ENCODE peak calls at places on chromosome 19, in ten cellular contexts. G, F, I, R, V, O, C, S, X and M are unnamed samples.

GRCh38 chr19:10419646-10420443 is 493 bp upstream of the PDE4A start:
- DNase-seq in C (no peak), R (peak), G (peak), F (no peak), S (no peak), V (no peak), I (peak), O (no peak), X (peak), M (peak)

GRCh38 chr19:4606921-4607678 is 32.2 kb upstream of the TNFAIP8L1 start:
- DNase-seq in V (no peak), I (peak), O (no peak), G (no peak), F (peak), C (no peak), S (no peak), X (no peak), R (peak), M (peak)

GRCh38 chr19:12880551-12881171 is 588 bp downstream of the DNASE2 start:
- DNase-seq in I (no peak), G (no peak), O (no peak), X (no peak), S (no peak), C (peak), V (no peak), F (no peak), R (no peak), M (peak)

GRCh38 chr19:3866798-3867638 is 1.8 kb downstream of the ZFR2 start:
- DNase-seq in X (no peak), C (no peak), O (no peak), S (no peak), F (no peak), G (no peak), R (no peak), V (no peak), I (peak), M (no peak)

GRCh38 chr19:6551607-6552450 is 21.0 kb downstream of the TNFSF9 start:
- DNase-seq in G (peak), S (no peak), C (no peak), V (peak), I (peak), O (no peak), X (no peak), F (no peak), R (peak), M (no peak)

GRCh38 chr19:49335071-49335783 is at the start of gene CD37:
- DNase-seq in X (no peak), F (no peak), C (peak), S (peak), R (peak), O (no peak), V (peak), G (no peak), I (no peak), M (no peak)

GRCh38 chr19:40465025-40465780 is at the start of gene BLVRB:
- DNase-seq in S (no peak), C (no peak), G (no peak), F (no peak), V (peak), X (no peak), O (peak), R (no peak), I (no peak), M (peak)

GRCh38 chr19:5973867-5974635 is 3.9 kb downstream of the RANBP3 start:
- DNase-seq in O (no peak), G (no peak), F (no peak), R (no peak), C (no peak), V (no peak), I (no peak), X (no peak), S (no peak), M (no peak)

GRCh38 chr19:38675611-38676010 is 28.2 kb downstream of the ACTN4 start:
- DNase-seq in C (no peak), O (no peak), I (no peak), F (no peak), X (no peak), G (no peak), S (no peak), R (peak), V (no peak), M (no peak)

GRCh38 chr19:38674388-38675133 is 27.1 kb downstream of the ACTN4 start:
- DNase-seq in X (no peak), R (no peak), F (no peak), C (no peak), O (no peak), I (no peak), V (no peak), G (no peak), S (no peak), M (no peak)

GRCh38 chr19:38676878-38677646 is 29.6 kb downstream of the ACTN4 start:
- DNase-seq in C (no peak), G (no peak), O (no peak), F (no peak), R (no peak), X (no peak), S (no peak), I (no peak), V (no peak), M (no peak)

GRCh38 chr19:38678217-38678890 is 30.9 kb downstream of the ACTN4 start:
- DNase-seq in I (no peak), C (no peak), X (no peak), F (no peak), V (no peak), O (no peak), R (no peak), S (no peak), G (no peak), M (no peak)

DNA sequence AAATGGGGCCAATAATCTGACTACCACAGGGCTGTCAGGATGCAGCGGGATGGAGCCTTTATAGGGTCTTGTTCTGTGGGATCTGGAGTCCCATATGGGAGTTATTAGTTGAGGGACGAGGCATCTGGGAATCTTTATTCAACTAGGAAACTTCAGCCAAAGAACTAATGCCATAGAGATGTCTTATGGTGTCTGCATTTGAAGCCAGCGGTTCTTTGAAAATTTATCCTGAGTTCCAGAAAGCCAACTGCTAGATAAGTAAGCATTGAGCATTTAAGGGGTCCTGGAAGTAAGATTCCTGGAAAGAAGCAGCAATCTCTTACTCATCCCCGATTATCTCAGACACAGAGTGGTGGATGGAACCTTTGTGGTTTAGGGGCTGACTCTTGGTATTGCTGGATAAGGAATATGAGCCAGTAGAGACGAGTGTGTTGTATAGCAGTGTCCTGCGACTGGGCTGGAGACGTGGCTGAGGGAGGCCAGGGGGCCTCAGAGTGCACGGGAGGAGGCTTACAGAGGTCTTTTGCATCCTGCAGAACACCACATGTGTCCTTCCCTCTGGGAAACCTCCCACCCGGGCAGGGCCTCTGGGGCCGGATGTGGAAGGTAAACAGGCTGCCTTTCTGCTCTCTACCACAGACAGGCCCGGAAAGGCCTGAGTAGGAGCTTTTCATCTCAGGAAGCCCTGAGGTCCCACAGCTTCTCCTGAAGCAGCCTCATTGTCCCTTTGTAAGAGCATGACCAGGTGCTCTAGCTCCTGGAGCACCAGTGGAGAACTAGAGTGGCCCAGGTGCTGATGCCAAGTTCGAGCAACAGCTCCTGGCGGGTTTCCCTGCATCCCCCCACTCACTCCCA is 28.8 kb downstream of the ACTN4 start:
- DNase-seq in F (no peak), I (no peak), R (peak), X (no peak), C (no peak), S (no peak), V (no peak), O (peak), G (no peak), M (peak)
- H3K27ac ChIP-seq in F (no peak), I (peak), R (peak), X (peak), C (peak), S (peak), V (peak), O (peak), G (peak), M (peak)

GRCh38 chr19:14120497-14120780 is 2.9 kb upstream of the PRKACA start:
- DNase-seq in I (no peak), S (no peak), X (no peak), C (no peak), V (no peak), F (no peak), R (no peak), G (no peak), O (no peak), M (no peak)
- TF ChIP-seq EP300 in I (no peak), S (no peak), X (no peak), C (no peak), V (no peak), F (no peak), R (no peak), G (no peak), O (no peak), M (no peak)

DNA sequence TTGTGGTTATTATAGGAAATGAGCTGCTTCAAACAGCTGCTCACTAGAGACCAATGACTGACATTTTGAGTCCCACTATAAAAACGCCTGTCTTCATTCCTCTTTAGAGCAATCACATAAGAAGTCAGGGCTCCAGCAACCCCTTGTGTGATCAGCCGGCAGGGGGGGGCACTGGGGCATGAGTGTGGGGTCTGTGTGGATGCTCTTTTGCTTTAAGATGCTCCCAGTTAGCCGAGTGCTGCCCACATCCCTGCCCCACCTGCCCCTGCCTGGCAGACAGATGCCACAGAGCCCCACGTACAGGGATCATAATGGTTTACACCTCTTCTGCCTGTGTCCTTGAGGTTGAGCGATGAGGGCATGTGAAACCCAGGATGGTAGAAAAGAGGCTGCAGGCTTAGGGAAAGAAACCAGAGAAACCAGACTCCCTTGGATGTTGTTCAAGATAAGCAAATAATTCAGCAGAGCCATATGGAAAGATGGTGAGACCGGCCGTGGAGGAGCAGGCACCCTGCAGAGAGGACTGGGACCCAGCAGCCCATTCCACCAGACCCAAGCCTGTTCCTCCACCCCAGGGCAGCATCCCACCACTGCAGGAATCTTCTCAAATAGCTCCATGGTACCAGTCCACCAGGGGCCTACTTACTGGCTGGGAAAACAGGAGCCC is 55.4 kb downstream of the CHST8 start:
- DNase-seq in C (peak), F (no peak), O (no peak), S (peak), I (peak), V (no peak), R (no peak), X (no peak), G (no peak), M (no peak)
- H3K4me3 ChIP-seq in C (no peak), F (no peak), O (no peak), S (no peak), I (no peak), V (no peak), R (no peak), X (no peak), G (no peak), M (no peak)

GRCh38 chr19:1256646-1257474 is 8.5 kb downstream of the MIDN start:
- DNase-seq in C (no peak), G (no peak), V (peak), O (no peak), X (no peak), R (no peak), I (no peak), S (no peak), F (no peak), M (peak)
- H3K27ac ChIP-seq in C (peak), G (peak), V (peak), O (no peak), X (no peak), R (peak), I (no peak), S (peak), F (no peak), M (peak)